ENCODE peak calls at places on chromosomes 7 and 10, in five cellular contexts. W, G, X, S and U are unnamed samples.

GRCh38 chr7:81484266-81484665 is 285.6 kb downstream of the HGF start:
- DNase-seq in W (no peak), G (no peak), X (no peak), S (no peak), U (peak; percentile 13)

GRCh38 chr7:70693300-70693689 is 438.6 kb upstream of the GALNT17 start:
- DNase-seq in W (peak; percentile 48), G (no peak), X (no peak), S (no peak), U (no peak)

GRCh38 chr7:55360486-55360885 is 4.7 kb upstream of the LANCL2 start:
- DNase-seq in W (no peak), G (no peak), X (no peak), S (no peak), U (no peak)

GRCh38 chr7:151013728-151014497 is 10.4 kb downstream of the ATG9B start:
- DNase-seq in W (peak; percentile 98), G (no peak), X (peak; percentile 67), S (peak; percentile 67), U (peak; percentile 90)

GRCh38 chr10:71880425-71881306 is 29.6 kb upstream of the PSAP start:
- DNase-seq in W (peak; percentile 83), G (no peak), X (no peak), S (no peak), U (no peak)

GRCh38 chr7:14403587-14403986 is 414.1 kb upstream of the ETV1 start:
- DNase-seq in W (no peak), G (no peak), X (no peak), S (no peak), U (no peak)

GRCh38 chr10:80444646-80445319 is 9.3 kb upstream of the TSPAN14 start:
- DNase-seq in W (peak; percentile 58), G (no peak), X (peak; percentile 63), S (peak; percentile 47), U (peak; percentile 71)

GRCh38 chr10:97543025-97543546 is 29.5 kb upstream of the ANKRD2 start:
- DNase-seq in W (no peak), G (no peak), X (peak; percentile 60), S (no peak), U (peak; percentile 75)

GRCh38 chr7:20095441-20095840 is 121.7 kb downstream of the MACC1 start:
- DNase-seq in W (no peak), G (no peak), X (no peak), S (no peak), U (no peak)

GRCh38 chr10:103795634-103796265 is 59.6 kb downstream of the SH3PXD2A start:
- DNase-seq in W (peak; percentile 71), G (peak; percentile 78), X (no peak), S (no peak), U (no peak)

GRCh38 chr10:119125942-119126341 is 22.0 kb downstream of the DENND10 start:
- DNase-seq in W (no peak), G (no peak), X (no peak), S (no peak), U (no peak)

GRCh38 chr10:91564026-91564425 is 68.8 kb downstream of the PPP1R3C start:
- DNase-seq in W (no peak), G (no peak), X (no peak), S (no peak), U (no peak)

GRCh38 chr7:98294798-98295382 is 13.4 kb downstream of the BRI3 start:
- DNase-seq in W (peak; percentile 93), G (no peak), X (peak; percentile 78), S (peak; percentile 87), U (no peak)

GRCh38 chr10:14601872-14602725 is 172.6 kb downstream of the FAM107B start:
- DNase-seq in W (no peak), G (no peak), X (peak; percentile 72), S (peak; percentile 29), U (peak; percentile 73)

GRCh38 chr7:25368599-25368998 is 140.3 kb upstream of the NPVF start:
- DNase-seq in W (no peak), G (no peak), X (no peak), S (no peak), U (no peak)

GRCh38 chr10:37952051-37952815 is 24.2 kb downstream of the ZNF25 start:
- DNase-seq in W (no peak), G (no peak), X (no peak), S (no peak), U (no peak)

GRCh38 chr10:114795039-114795438 is 26.5 kb upstream of the FHIP2A start:
- DNase-seq in W (peak; percentile 32), G (no peak), X (no peak), S (no peak), U (no peak)

GRCh38 chr7:15889501-15889900 is 203.0 kb upstream of the MEOX2 start:
- DNase-seq in W (peak; percentile 6), G (no peak), X (no peak), S (no peak), U (no peak)

GRCh38 chr7:151082151-151083070 is 882 bp downstream of the TMUB1 start:
- DNase-seq in W (no peak), G (no peak), X (no peak), S (no peak), U (no peak)

GRCh38 chr7:42745357-42746022 is 166.4 kb downstream of the C7orf25 start:
- DNase-seq in W (peak; percentile 23), G (no peak), X (peak; percentile 28), S (no peak), U (peak; percentile 29)

GRCh38 chr7:80699030-80699638 is 60.7 kb downstream of the CD36 start:
- DNase-seq in W (peak; percentile 36), G (peak; percentile 87), X (no peak), S (no peak), U (no peak)

GRCh38 chr10:110912374-110912773 is 6.6 kb downstream of the BBIP1 start:
- DNase-seq in W (peak; percentile 42), G (no peak), X (no peak), S (no peak), U (no peak)

GRCh38 chr7:158411232-158411950 is 176.2 kb downstream of the PTPRN2 start:
- DNase-seq in W (no peak), G (no peak), X (no peak), S (no peak), U (no peak)

GRCh38 chr7:99990417-99990816 is 14.6 kb upstream of the AZGP1 start:
- DNase-seq in W (no peak), G (no peak), X (no peak), S (no peak), U (no peak)

GRCh38 chr10:120456626-120457430 is at the start of gene PLPP4:
- DNase-seq in W (peak; percentile 91), G (no peak), X (no peak), S (peak; percentile 38), U (no peak)

GRCh38 chr10:116688241-116688711 is 54.1 kb downstream of the HSPA12A start:
- DNase-seq in W (no peak), G (no peak), X (no peak), S (no peak), U (no peak)

GRCh38 chr10:100729877-100730738 is 15.3 kb upstream of the PAX2 start:
- DNase-seq in W (peak; percentile 70), G (no peak), X (no peak), S (no peak), U (no peak)

GRCh38 chr10:106440355-106440754 is 724.2 kb downstream of the SORCS1 start:
- DNase-seq in W (no peak), G (no peak), X (no peak), S (no peak), U (no peak)

GRCh38 chr10:21526952-21527633 is 1.6 kb upstream of the SKIDA1 start:
- DNase-seq in W (peak; percentile 73), G (no peak), X (peak; percentile 54), S (no peak), U (no peak)

GRCh38 chr10:29150010-29150409 is 138.9 kb upstream of the LYZL1 start:
- DNase-seq in W (peak; percentile 36), G (no peak), X (peak; percentile 68), S (no peak), U (no peak)

GRCh38 chr7:4706384-4707032 is 24.4 kb downstream of the FOXK1 start:
- DNase-seq in W (no peak), G (no peak), X (no peak), S (no peak), U (no peak)

GRCh38 chr7:65955718-65956117 is 26.3 kb downstream of the GUSB start:
- DNase-seq in W (no peak), G (no peak), X (no peak), S (no peak), U (no peak)

GRCh38 chr10:49361178-49361554 is 34.7 kb downstream of the DRGX start:
- DNase-seq in W (no peak), G (no peak), X (no peak), S (no peak), U (no peak)

GRCh38 chr10:84291389-84291788 is 37.0 kb upstream of the CCSER2 start:
- DNase-seq in W (no peak), G (no peak), X (no peak), S (no peak), U (no peak)

GRCh38 chr10:91357497-91357896 is 52.6 kb upstream of the HECTD2 start:
- DNase-seq in W (no peak), G (no peak), X (no peak), S (no peak), U (no peak)

GRCh38 chr10:33460461-33461294 is 126.2 kb upstream of the NRP1 start:
- DNase-seq in W (no peak), G (no peak), X (peak; percentile 31), S (no peak), U (no peak)
- TF ChIP-seq POLR2AphosphoS5 in W (no peak), G (no peak), X (no peak), S (no peak), U (no peak)

GRCh38 chr10:44878704-44879530 is 32.2 kb upstream of the TMEM72 start:
- DNase-seq in W (peak; percentile 86), G (no peak), X (peak; percentile 86), S (peak; percentile 71), U (peak; percentile 77)
- TF ChIP-seq POLR2AphosphoS5 in W (no peak), G (no peak), X (peak; percentile 61), S (no peak), U (no peak)

GRCh38 chr7:129037585-129037984 is 17.3 kb downstream of the TNPO3 start:
- DNase-seq in W (no peak), G (no peak), X (no peak), S (no peak), U (no peak)
- TF ChIP-seq POLR2AphosphoS5 in W (no peak), G (no peak), X (no peak), S (no peak), U (no peak)

GRCh38 chr7:1227814-1228534 is 4.7 kb upstream of the UNCX start:
- DNase-seq in W (no peak), G (peak; percentile 59), X (no peak), S (no peak), U (no peak)
- TF ChIP-seq POLR2AphosphoS5 in W (no peak), G (peak; percentile 44), X (no peak), S (no peak), U (no peak)

DNA sequence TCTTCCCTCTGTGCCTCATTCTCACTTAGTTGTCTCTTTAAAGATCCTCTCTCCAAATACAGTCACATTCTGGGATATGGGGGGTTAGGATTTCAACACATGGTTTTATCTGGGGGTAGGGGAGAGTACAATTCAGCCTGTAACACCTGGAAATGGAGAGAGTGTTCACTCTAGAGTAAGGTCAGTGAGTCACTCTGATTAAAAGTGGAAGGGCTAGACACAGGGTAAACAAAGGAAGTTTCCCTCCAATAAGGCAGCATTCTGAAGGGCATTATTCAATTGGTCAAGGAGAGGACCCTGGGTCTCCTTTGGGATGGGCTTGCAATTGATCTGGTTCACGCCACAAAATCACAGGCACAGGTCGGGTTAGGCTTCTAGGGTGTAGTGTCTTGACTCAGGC is 232.8 kb upstream of the NPSR1 start:
- DNase-seq in W (no peak), G (no peak), X (no peak), S (no peak), U (no peak)
- TF ChIP-seq POLR2AphosphoS5 in W (no peak), G (no peak), X (no peak), S (no peak), U (no peak)